ENCODE peak calls at places on chromosomes 6 and 20, in eight cellular contexts. One of them, this sample, is unnamed.

GRCh38 chr6:47483853-47484546 is 6.4 kb downstream of the CD2AP start:
- DNase-seq in astrocyte: peak
- DNase-seq in AG04450: no peak
- DNase-seq in heart left ventricle: no peak
- DNase-seq in GM12865: no peak
- DNase-seq in stomach: no peak
- DNase-seq in GM23338: no peak
- DNase-seq in right atrium auricular region: no peak
- DNase-seq in this sample: no peak

GRCh38 chr6:167934426-167934864 is 63.0 kb upstream of the KIF25 start:
- DNase-seq in stomach: peak
- DNase-seq in astrocyte: no peak
- DNase-seq in GM12865: no peak
- DNase-seq in right atrium auricular region: no peak
- DNase-seq in AG04450: no peak
- DNase-seq in GM23338: no peak
- DNase-seq in heart left ventricle: no peak
- DNase-seq in this sample: no peak

GRCh38 chr6:99093781-99094180 is 146.0 kb upstream of the FBXL4 start:
- DNase-seq in GM23338: no peak
- DNase-seq in AG04450: no peak
- DNase-seq in astrocyte: no peak
- DNase-seq in stomach: no peak
- DNase-seq in right atrium auricular region: no peak
- DNase-seq in heart left ventricle: no peak
- DNase-seq in GM12865: peak
- DNase-seq in this sample: no peak

GRCh38 chr20:24912397-24913075 is 36.5 kb upstream of the CST7 start:
- DNase-seq in AG04450: no peak
- DNase-seq in GM12865: no peak
- DNase-seq in astrocyte: no peak
- DNase-seq in GM23338: no peak
- DNase-seq in right atrium auricular region: no peak
- DNase-seq in heart left ventricle: no peak
- DNase-seq in stomach: no peak
- DNase-seq in this sample: no peak

GRCh38 chr6:1267790-1268762 is 43.8 kb upstream of the FOXQ1 start:
- DNase-seq in astrocyte: no peak
- DNase-seq in GM12865: no peak
- DNase-seq in right atrium auricular region: no peak
- DNase-seq in AG04450: no peak
- DNase-seq in stomach: no peak
- DNase-seq in GM23338: peak
- DNase-seq in heart left ventricle: no peak
- DNase-seq in this sample: no peak

GRCh38 chr6:65289491-65289890 is 417.5 kb downstream of the EYS start:
- DNase-seq in GM23338: no peak
- DNase-seq in astrocyte: peak
- DNase-seq in right atrium auricular region: no peak
- DNase-seq in GM12865: no peak
- DNase-seq in AG04450: no peak
- DNase-seq in heart left ventricle: no peak
- DNase-seq in stomach: no peak
- DNase-seq in this sample: no peak

GRCh38 chr6:130215526-130215925 is 7.2 kb downstream of the SAMD3 start:
- DNase-seq in stomach: no peak
- DNase-seq in astrocyte: no peak
- DNase-seq in AG04450: no peak
- DNase-seq in GM12865: peak
- DNase-seq in right atrium auricular region: no peak
- DNase-seq in heart left ventricle: no peak
- DNase-seq in GM23338: peak
- DNase-seq in this sample: no peak

GRCh38 chr6:96939019-96939805 is 14.7 kb downstream of the KLHL32 start:
- DNase-seq in GM12865: no peak
- DNase-seq in astrocyte: peak
- DNase-seq in stomach: no peak
- DNase-seq in heart left ventricle: no peak
- DNase-seq in right atrium auricular region: no peak
- DNase-seq in AG04450: no peak
- DNase-seq in GM23338: no peak
- DNase-seq in this sample: peak

GRCh38 chr6:136523196-136523595 is 27.0 kb downstream of the MAP7 start:
- DNase-seq in GM23338: no peak
- DNase-seq in GM12865: no peak
- DNase-seq in right atrium auricular region: no peak
- DNase-seq in stomach: no peak
- DNase-seq in astrocyte: no peak
- DNase-seq in AG04450: no peak
- DNase-seq in heart left ventricle: no peak
- DNase-seq in this sample: no peak

GRCh38 chr6:100465701-100466409 is 1.1 kb upstream of the SIM1 start:
- DNase-seq in right atrium auricular region: no peak
- DNase-seq in stomach: no peak
- DNase-seq in heart left ventricle: no peak
- DNase-seq in GM12865: no peak
- DNase-seq in AG04450: no peak
- DNase-seq in astrocyte: no peak
- DNase-seq in GM23338: peak
- DNase-seq in this sample: no peak

GRCh38 chr6:130849501-130850039 is 22.4 kb downstream of the SMLR1 start:
- DNase-seq in right atrium auricular region: no peak
- DNase-seq in GM23338: no peak
- DNase-seq in astrocyte: no peak
- DNase-seq in AG04450: no peak
- DNase-seq in stomach: no peak
- DNase-seq in heart left ventricle: no peak
- DNase-seq in GM12865: no peak
- DNase-seq in this sample: no peak

GRCh38 chr6:111746983-111747773 is 126.1 kb downstream of the FYN start:
- DNase-seq in GM12865: no peak
- DNase-seq in stomach: no peak
- DNase-seq in right atrium auricular region: no peak
- DNase-seq in GM23338: peak
- DNase-seq in AG04450: no peak
- DNase-seq in heart left ventricle: no peak
- DNase-seq in astrocyte: no peak
- DNase-seq in this sample: no peak

DNA sequence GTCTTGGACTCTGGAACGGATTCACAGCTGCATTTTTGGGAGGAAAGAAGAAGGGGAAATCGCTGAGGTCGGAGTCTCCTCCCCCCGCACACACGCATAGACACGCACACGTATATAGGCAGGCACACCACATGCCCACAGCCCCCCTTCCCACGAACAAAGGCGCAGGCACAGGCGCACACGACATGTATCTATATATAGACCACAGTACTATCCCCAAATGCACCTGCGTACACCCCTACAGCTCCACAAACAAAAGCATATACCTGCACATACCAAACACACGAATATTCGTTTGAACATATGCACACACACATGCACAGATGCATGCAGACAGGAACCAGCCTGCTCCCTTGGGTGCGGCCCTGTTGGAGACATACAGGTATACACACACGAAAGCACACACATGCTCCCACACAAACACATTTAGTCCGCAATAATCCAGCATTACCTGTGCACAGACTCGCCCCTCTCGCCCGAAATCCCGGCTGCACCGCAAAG is 1.2 kb downstream of the SLC32A1 start:
- DNase-seq in astrocyte: no peak
- DNase-seq in heart left ventricle: no peak
- DNase-seq in AG04450: no peak
- DNase-seq in GM12865: no peak
- DNase-seq in stomach: no peak
- DNase-seq in right atrium auricular region: no peak
- DNase-seq in GM23338: no peak
- DNase-seq in this sample: no peak
- TF ChIP-seq CTCF in astrocyte: no peak
- TF ChIP-seq CTCF in heart left ventricle: no peak
- TF ChIP-seq CTCF in AG04450: no peak
- TF ChIP-seq CTCF in GM12865: no peak
- TF ChIP-seq CTCF in stomach: no peak
- TF ChIP-seq CTCF in right atrium auricular region: no peak
- TF ChIP-seq CTCF in GM23338: no peak
- TF ChIP-seq CTCF in this sample: no peak

DNA sequence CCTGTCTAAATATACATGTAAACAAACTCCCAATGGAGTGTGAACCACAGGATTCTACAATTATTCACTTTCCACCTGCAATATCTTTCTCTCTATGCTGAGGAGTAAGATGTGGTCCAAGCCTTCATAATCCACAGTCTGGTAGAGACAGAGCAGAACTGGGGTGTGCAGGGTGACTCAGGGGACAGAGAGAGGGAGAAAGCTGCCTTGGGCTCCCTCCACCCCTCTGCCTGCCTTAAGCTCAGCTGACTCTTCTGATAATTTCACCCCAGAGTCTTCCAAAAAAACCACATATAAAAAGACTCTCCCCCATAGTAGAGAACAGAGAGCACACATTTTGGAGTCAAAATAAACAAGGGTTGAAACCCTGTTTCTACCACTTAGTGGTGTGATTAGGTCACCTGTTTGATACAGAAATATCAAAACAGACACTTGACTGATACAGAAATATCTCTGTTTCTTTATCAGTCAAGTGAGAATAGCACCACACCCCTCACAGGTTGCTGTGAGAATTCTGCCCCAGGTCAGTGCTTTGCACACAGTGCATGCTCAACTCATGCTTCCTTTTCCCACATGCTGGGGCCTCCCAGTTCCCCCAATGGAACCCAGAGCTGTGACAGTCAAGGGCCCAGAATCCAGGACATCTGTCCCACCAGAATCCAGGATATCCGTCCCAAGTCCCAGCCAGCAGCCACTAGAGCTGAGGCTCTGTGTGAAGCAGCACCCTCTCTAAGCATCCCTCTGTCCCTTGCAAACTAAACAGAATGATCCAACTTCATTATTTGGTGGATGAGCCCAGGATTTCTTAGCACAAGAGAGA is 1.3 kb downstream of the TREML2 start:
- DNase-seq in AG04450: no peak
- DNase-seq in astrocyte: no peak
- DNase-seq in GM12865: peak
- DNase-seq in right atrium auricular region: no peak
- DNase-seq in stomach: no peak
- DNase-seq in GM23338: no peak
- DNase-seq in heart left ventricle: no peak
- DNase-seq in this sample: no peak
- H3K4me3 ChIP-seq in AG04450: no peak
- H3K4me3 ChIP-seq in astrocyte: no peak
- H3K4me3 ChIP-seq in GM12865: peak
- H3K4me3 ChIP-seq in right atrium auricular region: no peak
- H3K4me3 ChIP-seq in stomach: no peak
- H3K4me3 ChIP-seq in GM23338: no peak
- H3K4me3 ChIP-seq in heart left ventricle: no peak
- H3K4me3 ChIP-seq in this sample: no peak

GRCh38 chr6:82178084-82178758 is 69.3 kb downstream of the IBTK start:
- DNase-seq in AG04450: no peak
- DNase-seq in stomach: no peak
- DNase-seq in right atrium auricular region: no peak
- DNase-seq in GM12865: no peak
- DNase-seq in heart left ventricle: no peak
- DNase-seq in GM23338: no peak
- DNase-seq in astrocyte: peak
- DNase-seq in this sample: peak
- TF ChIP-seq CTCF in AG04450: peak
- TF ChIP-seq CTCF in stomach: no peak
- TF ChIP-seq CTCF in right atrium auricular region: peak
- TF ChIP-seq CTCF in GM12865: peak
- TF ChIP-seq CTCF in heart left ventricle: peak
- TF ChIP-seq CTCF in GM23338: no peak
- TF ChIP-seq CTCF in astrocyte: peak
- TF ChIP-seq CTCF in this sample: peak

DNA sequence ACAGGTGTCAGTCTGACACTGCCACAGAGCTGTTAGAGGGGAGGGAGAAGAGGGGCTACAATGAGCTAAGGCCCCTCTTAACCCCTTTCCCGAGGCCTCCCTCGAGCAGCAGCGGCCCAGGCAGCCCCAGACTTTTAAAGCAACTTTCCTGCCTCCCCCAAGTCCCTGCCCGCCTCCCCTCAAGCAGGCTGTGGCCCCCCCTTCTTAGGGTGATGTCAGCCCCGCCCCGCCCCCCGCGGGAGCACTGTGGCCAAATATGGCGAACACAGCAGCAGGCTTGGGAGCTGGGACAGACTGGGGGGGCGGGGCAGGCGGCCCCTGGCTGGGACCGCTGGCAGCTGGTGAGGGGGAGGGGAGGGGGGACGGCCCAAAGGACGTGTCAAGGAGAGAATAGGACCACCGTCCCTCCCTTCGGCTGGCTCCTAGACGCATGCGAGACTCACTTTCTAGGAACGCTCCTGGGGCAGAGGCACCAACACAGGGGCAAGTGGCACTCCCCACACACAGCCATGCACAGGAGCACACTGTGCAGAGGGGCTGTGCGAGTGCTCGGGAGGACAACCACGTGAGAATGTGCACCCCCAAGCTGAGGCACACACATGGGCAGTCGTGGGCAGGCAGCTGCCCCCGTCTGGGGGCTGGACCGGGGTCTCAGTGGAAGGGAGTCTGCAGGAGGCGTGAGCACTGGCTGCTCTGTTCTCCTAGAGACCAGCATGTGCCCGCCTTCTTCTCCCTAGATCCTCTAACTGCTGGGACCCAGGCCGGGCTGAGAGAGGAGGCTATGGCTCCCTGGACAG is 6.7 kb downstream of the TEAD3 start:
- DNase-seq in GM12865: no peak
- DNase-seq in stomach: no peak
- DNase-seq in GM23338: peak
- DNase-seq in right atrium auricular region: peak
- DNase-seq in heart left ventricle: peak
- DNase-seq in AG04450: peak
- DNase-seq in astrocyte: peak
- DNase-seq in this sample: no peak
- H3K4me3 ChIP-seq in GM12865: no peak
- H3K4me3 ChIP-seq in stomach: peak
- H3K4me3 ChIP-seq in GM23338: peak
- H3K4me3 ChIP-seq in right atrium auricular region: peak
- H3K4me3 ChIP-seq in heart left ventricle: peak
- H3K4me3 ChIP-seq in AG04450: peak
- H3K4me3 ChIP-seq in astrocyte: peak
- H3K4me3 ChIP-seq in this sample: peak